ENCODE peak calls at places on chromosomes 13 and 19, in five cellular contexts. V, S, F, Y and X are unnamed samples.

GRCh38 chr19:2280633-2281264 is 1.2 kb downstream of the PEAK3 start:
- DNase-seq in V (no peak), S (no peak), F (no peak), Y (no peak), X (no peak)

GRCh38 chr19:6127716-6128335 is 7.6 kb upstream of the ACSBG2 start:
- DNase-seq in V (no peak), S (no peak), F (no peak), Y (no peak), X (no peak)

GRCh38 chr13:103537616-103538015 is 471.4 kb upstream of the SLC10A2 start:
- DNase-seq in V (no peak), S (no peak), F (no peak), Y (no peak), X (no peak)

GRCh38 chr19:8113017-8113416 is 36.4 kb downstream of the FBN3 start:
- DNase-seq in V (no peak), S (no peak), F (no peak), Y (no peak), X (no peak)

GRCh38 chr13:50800091-50800739 is 43.3 kb downstream of the DLEU7 start:
- DNase-seq in V (no peak), S (no peak), F (no peak), Y (no peak), X (no peak)

GRCh38 chr13:99796175-99796819 is 175.3 kb downstream of the ZIC5 start:
- DNase-seq in V (no peak), S (peak), F (peak), Y (peak), X (no peak)

GRCh38 chr19:49862411-49863253 is 4.7 kb downstream of the PNKP start:
- DNase-seq in V (no peak), S (peak), F (peak), Y (peak), X (no peak)

GRCh38 chr13:20126460-20127262 is 34.2 kb downstream of the GJA3 start:
- DNase-seq in V (no peak), S (no peak), F (no peak), Y (no peak), X (no peak)

GRCh38 chr13:41590122-41590521 is 132.8 kb downstream of the RGCC start:
- DNase-seq in V (no peak), S (no peak), F (peak), Y (no peak), X (no peak)

GRCh38 chr19:674282-675151 is 1.7 kb upstream of the FSTL3 start:
- DNase-seq in V (no peak), S (no peak), F (no peak), Y (peak), X (no peak)

GRCh38 chr13:100197591-100198365 is 108.9 kb downstream of the PCCA start:
- DNase-seq in V (no peak), S (no peak), F (no peak), Y (no peak), X (no peak)

GRCh38 chr19:36152061-36152885 is at the start of gene COX7A1:
- DNase-seq in V (no peak), S (no peak), F (no peak), Y (no peak), X (no peak)

GRCh38 chr13:27619711-27620376 is 485 bp downstream of the LNX2 start:
- DNase-seq in V (no peak), S (no peak), F (peak), Y (peak), X (no peak)

GRCh38 chr19:17409990-17410389 is 4.6 kb upstream of the BST2 start:
- DNase-seq in V (no peak), S (no peak), F (no peak), Y (no peak), X (no peak)

GRCh38 chr19:17406887-17407196 is 1.4 kb upstream of the BST2 start:
- DNase-seq in V (no peak), S (no peak), F (no peak), Y (no peak), X (no peak)

GRCh38 chr19:17415107-17415506 is 4.7 kb upstream of the MVB12A start:
- DNase-seq in V (no peak), S (no peak), F (no peak), Y (no peak), X (no peak)

GRCh38 chr19:17414097-17414496 is 5.8 kb upstream of the MVB12A start:
- DNase-seq in V (no peak), S (no peak), F (no peak), Y (no peak), X (no peak)

GRCh38 chr19:17411801-17412200 is 6.4 kb upstream of the BST2 start:
- DNase-seq in V (no peak), S (no peak), F (no peak), Y (no peak), X (no peak)
- TF ChIP-seq ZNF274 in V (no peak), S (no peak), F (no peak), Y (no peak), X (no peak)

GRCh38 chr19:46295401-46296308 is 1.2 kb upstream of the HIF3A start:
- DNase-seq in V (no peak), S (no peak), F (no peak), Y (no peak), X (no peak)

GRCh38 chr19:46289724-46290619 is 6.9 kb upstream of the HIF3A start:
- DNase-seq in V (no peak), S (no peak), F (no peak), Y (no peak), X (no peak)

GRCh38 chr19:46294475-46294874 is 2.4 kb upstream of the HIF3A start:
- DNase-seq in V (no peak), S (no peak), F (no peak), Y (no peak), X (no peak)

GRCh38 chr19:46288896-46289588 is 7.8 kb upstream of the HIF3A start:
- DNase-seq in V (no peak), S (no peak), F (no peak), Y (peak), X (no peak)

GRCh38 chr19:46291829-46292228 is 5.0 kb upstream of the HIF3A start:
- DNase-seq in V (no peak), S (no peak), F (no peak), Y (no peak), X (no peak)
- TF ChIP-seq POLR2AphosphoS5 in V (no peak), S (no peak), F (no peak), Y (no peak), X (no peak)

GRCh38 chr13:66234159-66234558 is 996.0 kb downstream of the PCDH9 start:
- DNase-seq in V (no peak), S (no peak), F (no peak), Y (peak), X (no peak)
- H3K27ac ChIP-seq in V (no peak), S (no peak), F (no peak), Y (no peak), X (no peak)

DNA sequence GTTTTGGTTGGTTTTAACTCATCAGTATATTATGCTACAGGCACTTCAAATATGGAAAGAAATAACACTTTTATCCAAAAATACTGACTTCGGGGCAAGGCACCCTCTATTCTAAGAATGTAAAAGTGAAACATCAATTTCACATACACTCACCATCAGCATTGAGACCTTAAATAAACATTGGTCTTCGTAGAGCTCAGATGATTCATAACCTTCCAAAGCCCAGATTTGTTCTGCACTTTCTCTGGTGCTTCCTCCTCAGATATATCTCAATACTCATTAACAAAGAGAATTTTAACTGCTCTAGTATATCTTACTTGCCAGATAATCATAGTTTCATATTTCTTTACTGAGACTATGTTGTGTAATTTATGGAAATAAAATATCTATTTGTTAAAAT is 794.3 kb downstream of the LIG4 start:
- DNase-seq in V (no peak), S (no peak), F (no peak), Y (no peak), X (no peak)
- TF ChIP-seq ZNF274 in V (no peak), S (no peak), F (no peak), Y (no peak), X (no peak)

DNA sequence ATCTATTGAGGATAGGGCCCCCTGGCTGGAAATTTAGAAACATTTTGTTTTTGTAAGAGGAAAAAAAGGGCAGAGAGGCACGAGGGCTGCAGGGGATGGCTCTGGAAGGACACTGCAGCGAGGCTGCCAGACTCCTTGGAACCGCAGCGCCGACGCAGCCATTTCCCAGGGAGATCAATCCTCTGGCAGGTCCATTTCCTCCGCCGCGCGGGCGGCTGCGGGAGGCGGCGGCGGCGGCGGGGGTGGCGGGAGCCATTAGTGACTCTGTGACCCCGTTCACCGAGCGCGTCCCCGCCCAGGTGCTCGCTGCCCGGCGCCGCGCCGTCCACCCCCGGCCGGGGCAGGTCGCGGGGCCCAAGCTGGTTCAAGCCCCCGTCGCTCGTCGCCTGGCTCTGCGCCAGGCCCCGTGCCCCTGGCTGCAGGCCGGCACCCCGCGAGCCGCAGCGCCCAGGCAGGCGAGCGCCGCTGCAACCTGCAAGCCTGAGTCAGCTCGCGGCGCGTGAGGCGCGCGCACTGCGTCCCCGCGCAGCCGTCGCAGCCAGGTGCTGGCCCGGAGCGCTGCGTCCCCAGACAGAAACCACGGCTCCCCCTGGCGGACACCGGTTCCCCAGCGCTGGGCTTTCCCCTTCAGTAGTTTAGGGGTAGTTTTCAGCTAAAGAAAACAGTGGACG is 192.6 kb downstream of the KATNAL1 start:
- DNase-seq in V (no peak), S (peak), F (peak), Y (peak), X (peak)
- TF ChIP-seq POLR2AphosphoS5 in V (peak), S (peak), F (no peak), Y (peak), X (peak)

GRCh38 chr13:25859528-25859927 is 192.3 kb downstream of the SHISA2 start:
- DNase-seq in V (no peak), S (no peak), F (no peak), Y (no peak), X (no peak)
- H3K27ac ChIP-seq in V (no peak), S (no peak), F (no peak), Y (no peak), X (no peak)

DNA sequence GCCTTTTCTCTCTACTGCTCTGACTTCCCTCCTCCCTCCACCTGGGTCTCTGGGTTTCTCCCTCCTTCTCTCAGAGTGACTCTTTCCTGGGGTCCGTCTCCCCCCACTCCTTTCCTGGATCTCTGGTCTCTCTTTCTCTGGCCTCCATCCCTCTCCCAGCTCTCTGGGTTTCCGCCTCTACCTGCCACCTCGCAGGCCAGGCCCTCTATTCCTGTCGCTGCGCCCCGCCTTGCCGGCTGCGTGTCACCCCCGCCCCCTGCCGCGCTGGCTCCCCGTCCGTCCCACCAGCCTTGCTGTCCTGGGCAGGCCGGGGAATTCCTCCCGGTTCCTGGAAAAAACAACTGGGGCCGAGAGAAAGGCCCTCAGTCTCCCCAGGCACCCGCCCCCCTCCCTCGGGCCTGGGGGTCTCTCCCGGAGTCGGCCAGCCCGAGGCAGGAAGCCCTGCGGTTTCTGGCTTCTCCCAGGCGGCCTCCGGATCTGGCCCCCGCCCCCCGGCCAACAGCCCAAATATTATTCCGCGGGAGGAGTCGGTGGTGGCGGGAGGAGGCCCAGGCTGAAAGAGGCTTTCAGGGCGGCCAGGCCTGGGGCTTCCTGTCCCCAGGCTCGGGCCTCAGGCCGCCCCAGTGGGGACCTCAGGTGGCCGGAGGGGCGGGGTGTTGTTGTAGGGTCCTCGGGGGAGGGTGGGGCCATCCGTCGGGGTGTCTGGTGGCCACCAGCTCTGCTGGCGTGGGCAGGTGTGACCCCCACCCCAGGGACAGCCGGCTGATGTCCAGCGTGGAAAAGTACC is 9.3 kb downstream of the IRF2BP1 start:
- DNase-seq in V (no peak), S (peak), F (peak), Y (peak), X (no peak)
- TF ChIP-seq ZNF274 in V (no peak), S (no peak), F (no peak), Y (peak), X (no peak)

GRCh38 chr19:17581211-17581874 is 25.9 kb downstream of the COLGALT1 start:
- DNase-seq in V (no peak), S (no peak), F (no peak), Y (no peak), X (no peak)

GRCh38 chr19:17579523-17580244 is 24.2 kb downstream of the COLGALT1 start:
- DNase-seq in V (no peak), S (peak), F (peak), Y (no peak), X (peak)

GRCh38 chr19:17584132-17584531 is 28.7 kb downstream of the COLGALT1 start:
- DNase-seq in V (no peak), S (no peak), F (no peak), Y (no peak), X (no peak)

GRCh38 chr19:17580470-17581000 is 25.1 kb downstream of the COLGALT1 start:
- DNase-seq in V (no peak), S (no peak), F (no peak), Y (no peak), X (no peak)

DNA sequence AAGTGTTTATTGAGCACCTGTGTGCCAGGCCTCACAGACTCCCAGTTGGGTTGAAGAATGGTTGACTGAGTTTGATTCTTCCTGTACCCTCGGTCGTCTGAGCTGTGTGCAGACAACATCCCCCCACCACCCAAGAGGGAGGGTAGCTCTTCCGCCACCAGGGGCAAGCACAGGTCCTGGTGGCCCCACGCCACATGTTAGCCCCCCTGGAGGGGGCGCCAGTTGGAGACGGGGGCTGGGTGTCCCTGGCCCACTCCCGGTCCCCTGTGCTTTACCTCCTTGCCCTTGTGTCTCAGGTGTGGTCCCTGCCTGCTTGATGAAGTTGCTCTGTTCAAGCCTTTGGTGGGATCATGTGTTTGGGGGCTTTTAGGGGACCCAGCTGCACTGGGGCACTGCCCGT is 27.2 kb downstream of the COLGALT1 start:
- DNase-seq in V (no peak), S (no peak), F (no peak), Y (no peak), X (no peak)
- TF ChIP-seq POLR2AphosphoS5 in V (no peak), S (no peak), F (no peak), Y (no peak), X (no peak)

GRCh38 chr13:46180393-46180792 is 1.6 kb downstream of the LCP1 start:
- DNase-seq in V (no peak), S (no peak), F (no peak), Y (no peak), X (no peak)
- H3K27ac ChIP-seq in V (peak), S (no peak), F (peak), Y (no peak), X (no peak)